ENCODE peak calls at places on chromosome 1, in nine cellular contexts. J is activated T-cell treated with anti-CD3 and anti-CD28 coated beads, Interleukin-2, amount 50 U/mL, for 48 hours; O is sigmoid colon; M is activated CD8-positive, alpha-beta memory T cell treated with anti-CD3 and anti-CD28 coated beads for 24 hours; X is occipital lobe; R is activated naive CD4-positive, alpha-beta T cell treated with anti-CD3 and anti-CD28 coated beads, Interleukin-2, amount 10 ng/mL, durations not matched to agents 7 days and 5 days; Y is naive B cell; F is heart left ventricle; I is astrocyte. A is an unnamed sample.
A peak's percentile ranks its signal among the peaks of the same experiment; 100 is the strongest.

GRCh38 chr1:153734380-153735089 is 6.7 kb downstream of the INTS3 start:
- DNase-seq in J (no peak), O (no peak), M (no peak), X (no peak), R (no peak), Y (no peak), F (no peak), I (no peak), A (no peak)

GRCh38 chr1:45059829-45060228 is 47.8 kb downstream of the UROD start:
- DNase-seq in J (no peak), O (no peak), M (no peak), X (no peak), R (no peak), Y (no peak), F (no peak), I (no peak), A (no peak)

GRCh38 chr1:241934181-241934815 is 23.3 kb upstream of the BECN2 start:
- DNase-seq in J (no peak), O (peak; percentile 64), M (no peak), X (peak; percentile 10), R (no peak), Y (no peak), F (no peak), I (peak; percentile 74), A (no peak)

GRCh38 chr1:94526581-94526980 is 15.0 kb downstream of the F3 start:
- DNase-seq in J (no peak), O (no peak), M (no peak), X (no peak), R (no peak), Y (no peak), F (no peak), I (no peak), A (no peak)

GRCh38 chr1:34915521-34915920 is 13.9 kb downstream of the DLGAP3 start:
- DNase-seq in J (no peak), O (no peak), M (no peak), X (no peak), R (no peak), Y (no peak), F (no peak), I (no peak), A (no peak)

GRCh38 chr1:54413295-54413694 is 7.1 kb upstream of the SSBP3 start:
- DNase-seq in J (peak; percentile 41), O (peak; percentile 81), M (no peak), X (no peak), R (peak; percentile 73), Y (no peak), F (peak; percentile 60), I (no peak), A (peak; percentile 43)

GRCh38 chr1:247494746-247495145 is 36.8 kb upstream of the OR2B11 start:
- DNase-seq in J (no peak), O (no peak), M (no peak), X (no peak), R (no peak), Y (no peak), F (no peak), I (no peak), A (no peak)

GRCh38 chr1:154583691-154584212 is 16.2 kb downstream of the CHRNB2 start:
- DNase-seq in J (no peak), O (no peak), M (no peak), X (no peak), R (no peak), Y (no peak), F (no peak), I (no peak), A (no peak)

GRCh38 chr1:21267191-21268077 is 22.8 kb downstream of the ECE1 start:
- DNase-seq in J (no peak), O (no peak), M (no peak), X (no peak), R (no peak), Y (no peak), F (no peak), I (peak; percentile 31), A (no peak)

GRCh38 chr1:222928212-222928611 is 113.4 kb downstream of the DISP1 start:
- DNase-seq in J (no peak), O (peak; percentile 75), M (no peak), X (peak; percentile 26), R (no peak), Y (no peak), F (peak; percentile 68), I (peak; percentile 29), A (no peak)

GRCh38 chr1:160720366-160720765 is 8.7 kb upstream of the CD48 start:
- DNase-seq in J (no peak), O (no peak), M (no peak), X (no peak), R (no peak), Y (no peak), F (no peak), I (no peak), A (no peak)

GRCh38 chr1:218439541-218440295 is 94.6 kb downstream of the TGFB2 start:
- DNase-seq in J (no peak), O (peak; percentile 69), M (no peak), X (no peak), R (no peak), Y (no peak), F (peak; percentile 32), I (peak; percentile 80), A (no peak)

GRCh38 chr1:116324411-116324810 is 48.6 kb upstream of the ATP1A1 start:
- DNase-seq in J (no peak), O (no peak), M (no peak), X (no peak), R (no peak), Y (no peak), F (no peak), I (no peak), A (no peak)

GRCh38 chr1:162168935-162169545 is 99.5 kb downstream of the NOS1AP start:
- DNase-seq in J (no peak), O (no peak), M (no peak), X (no peak), R (no peak), Y (no peak), F (no peak), I (peak; percentile 24), A (no peak)

GRCh38 chr1:100730130-100730529 is 10.6 kb downstream of the VCAM1 start:
- DNase-seq in J (no peak), O (no peak), M (no peak), X (no peak), R (no peak), Y (no peak), F (no peak), I (no peak), A (no peak)

GRCh38 chr1:91742848-91743292 is 143.1 kb downstream of the TGFBR3 start:
- DNase-seq in J (no peak), O (peak; percentile 91), M (no peak), X (no peak), R (no peak), Y (no peak), F (no peak), I (peak; percentile 72), A (no peak)

GRCh38 chr1:180247580-180247979 is 17.5 kb downstream of the LHX4 start:
- DNase-seq in J (no peak), O (peak; percentile 39), M (no peak), X (no peak), R (no peak), Y (no peak), F (no peak), I (no peak), A (no peak)

GRCh38 chr1:94876362-94876761 is 50.5 kb downstream of the CNN3 start:
- DNase-seq in J (no peak), O (no peak), M (no peak), X (no peak), R (no peak), Y (no peak), F (no peak), I (peak; percentile 71), A (no peak)

GRCh38 chr1:211474426-211474825 is 17.5 kb downstream of the RD3 start:
- DNase-seq in J (no peak), O (no peak), M (no peak), X (no peak), R (no peak), Y (no peak), F (no peak), I (no peak), A (no peak)

GRCh38 chr1:196324345-196324744 is 283.9 kb downstream of the KCNT2 start:
- DNase-seq in J (no peak), O (no peak), M (no peak), X (no peak), R (no peak), Y (no peak), F (no peak), I (no peak), A (no peak)

A was measured in activated CD4-positive, alpha-beta T cell treated with anti-CD3 and anti-CD28 coated beads, Interleukin-2, amount 50 U/mL, for 48 hours.